ENCODE peak calls at places on chromosomes 6 and 20, in six cellular contexts. S, L, J, Y, O and K are unnamed samples. For H3K36me3, the result is how much of the 10 kb centered on the place peaks cover.

GRCh38 chr6:70673601-70674000 is 5.9 kb downstream of the SMAP1 start:
- DNase-seq in S (no peak), L (no peak), J (no peak), Y (no peak), O (no peak), K (no peak)

GRCh38 chr6:13649393-13649792 is 34.3 kb downstream of the NOL7 start:
- DNase-seq in S (no peak), L (no peak), J (no peak), Y (no peak), O (no peak), K (no peak)

GRCh38 chr20:433300-433975 is 25.3 kb downstream of the RBCK1 start:
- DNase-seq in S (no peak), L (no peak), J (no peak), Y (no peak), O (no peak), K (no peak)

GRCh38 chr6:42281570-42281969 is 63.9 kb upstream of the MRPS10 start:
- DNase-seq in S (no peak), L (no peak), J (no peak), Y (no peak), O (no peak), K (no peak)

GRCh38 chr20:36177716-36178115 is 23.2 kb downstream of the EPB41L1 start:
- DNase-seq in S (no peak), L (no peak), J (no peak), Y (no peak), O (no peak), K (no peak)

GRCh38 chr6:2970034-2970685 is 1.2 kb downstream of the SERPINB6 start:
- DNase-seq in S (no peak), L (no peak), J (no peak), Y (no peak), O (no peak), K (no peak)

GRCh38 chr20:57738484-57738883 is 28.7 kb upstream of the PMEPA1 start:
- DNase-seq in S (no peak), L (no peak), J (no peak), Y (no peak), O (no peak), K (no peak)

GRCh38 chr6:6007311-6008113 is 787 bp upstream of the NRN1 start:
- DNase-seq in S (no peak), L (no peak), J (no peak), Y (no peak), O (no peak), K (no peak)

GRCh38 chr6:27672113-27672799 is 199.4 kb upstream of the ZNF184 start:
- DNase-seq in S (no peak), L (no peak), J (no peak), Y (no peak), O (no peak), K (no peak)

GRCh38 chr20:52082612-52083011 is 109.0 kb downstream of the ZFP64 start:
- DNase-seq in S (no peak), L (no peak), J (no peak), Y (no peak), O (no peak), K (no peak)

GRCh38 chr6:142279350-142280180 is 22.2 kb upstream of the ADGRG6 start:
- DNase-seq in S (no peak), L (no peak), J (no peak), Y (no peak), O (no peak), K (no peak)

GRCh38 chr20:37233471-37234253 is 28.0 kb downstream of the GHRH start:
- DNase-seq in S (no peak), L (no peak), J (no peak), Y (no peak), O (no peak), K (peak)

GRCh38 chr20:37236462-37236861 is 25.2 kb downstream of the GHRH start:
- DNase-seq in S (no peak), L (peak), J (no peak), Y (peak), O (no peak), K (peak)

GRCh38 chr20:37235065-37235464 is 26.5 kb downstream of the GHRH start:
- DNase-seq in S (no peak), L (no peak), J (no peak), Y (no peak), O (no peak), K (peak)

GRCh38 chr20:37231970-37232620 is 29.5 kb downstream of the GHRH start:
- DNase-seq in S (no peak), L (no peak), J (no peak), Y (no peak), O (no peak), K (peak)

DNA sequence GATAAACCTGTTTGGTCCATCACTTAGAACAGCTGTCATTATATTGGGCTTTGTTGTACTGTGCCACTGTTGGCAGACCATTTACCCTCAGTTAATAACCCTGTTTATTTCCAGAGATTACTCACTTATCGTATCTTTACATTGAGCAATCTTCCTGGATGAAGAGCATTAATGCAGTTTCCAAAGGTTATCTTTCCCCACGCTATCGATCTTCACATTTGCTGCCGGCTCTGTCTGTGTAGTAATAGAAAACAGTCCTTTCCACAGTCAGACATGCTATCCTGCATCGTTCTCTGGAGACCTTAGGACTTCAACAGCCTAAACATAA is 27.4 kb downstream of the GHRH start:
- DNase-seq in S (no peak), L (no peak), J (no peak), Y (no peak), O (no peak), K (peak)
- H3K36me3 ChIP-seq in S (under half), L (half or more), J (under half), Y (half or more), O (half or more), K (half or more)

DNA sequence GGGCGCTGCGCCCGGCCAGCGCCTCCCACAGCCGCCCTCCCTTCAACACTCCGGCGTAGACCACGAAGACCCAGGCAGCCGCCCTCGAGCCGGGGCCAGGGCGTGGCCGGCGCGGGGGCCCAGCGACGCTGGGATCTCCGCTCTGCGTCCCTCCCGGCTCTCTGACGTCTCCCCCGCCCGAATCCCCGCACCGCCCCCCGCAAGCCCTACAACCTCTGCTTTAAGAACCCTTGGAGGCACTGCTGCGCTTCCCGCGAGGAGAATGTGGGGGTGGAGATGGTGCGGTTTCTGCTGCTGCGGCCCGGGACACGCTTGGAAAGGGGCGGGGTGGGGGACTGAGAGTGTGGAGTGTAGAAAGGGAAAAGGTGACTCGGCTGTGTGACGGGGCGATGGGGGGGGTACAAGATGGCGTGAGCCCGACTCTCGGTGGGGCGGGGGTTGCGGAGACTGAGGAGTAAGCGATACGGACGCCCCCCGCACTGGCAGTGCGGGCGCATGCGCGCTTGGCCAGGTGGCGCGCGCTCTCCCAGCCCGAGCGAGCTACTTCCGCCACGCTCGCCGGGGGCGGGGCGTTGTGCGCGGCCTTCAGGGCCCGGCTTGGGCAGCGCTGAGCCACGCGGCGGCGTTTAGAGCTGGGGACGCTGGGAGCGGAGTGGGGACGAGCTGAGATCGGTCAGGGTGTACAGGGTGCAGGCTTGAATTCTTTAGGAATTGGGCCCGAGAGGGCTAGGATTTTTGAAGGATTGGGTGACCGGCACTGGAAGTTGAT is at the start of gene SUPT3H:
- DNase-seq in S (peak), L (peak), J (peak), Y (peak), O (peak), K (peak)
- TF ChIP-seq POLR2A in S (peak), L (peak), J (peak), Y (peak), O (peak), K (peak)

GRCh38 chr6:91033964-91034363 is 447.1 kb upstream of the MAP3K7 start:
- DNase-seq in S (no peak), L (no peak), J (no peak), Y (no peak), O (no peak), K (no peak)
- H3K36me3 ChIP-seq in S (under half), L (under half), J (under half), Y (under half), O (under half), K (under half)

GRCh38 chr6:32969685-32970412 is 1.5 kb downstream of the BRD2 start:
- DNase-seq in S (peak), L (peak), J (peak), Y (peak), O (peak), K (peak)
- TF ChIP-seq POLR2A in S (peak), L (peak), J (peak), Y (no peak), O (no peak), K (no peak)

DNA sequence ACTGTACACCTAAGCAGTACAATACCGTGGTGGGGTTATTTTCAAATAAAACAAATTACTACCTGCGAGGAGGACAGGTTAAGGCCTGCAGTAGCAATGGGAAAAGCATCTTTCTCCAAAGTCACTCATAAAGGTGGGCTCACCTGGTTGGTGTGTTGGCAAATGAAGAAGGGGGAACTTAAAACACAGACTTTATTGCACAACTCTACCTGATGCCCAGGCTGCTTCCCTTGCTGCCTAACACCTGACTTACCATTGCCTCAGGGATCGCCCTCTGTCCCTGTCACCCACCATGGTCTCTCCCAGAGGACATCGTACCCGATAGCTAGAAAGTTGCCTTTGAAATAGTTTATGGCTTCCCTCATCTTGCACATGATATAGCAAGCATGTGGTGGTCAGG is 53.6 kb downstream of the GNAS start:
- DNase-seq in S (no peak), L (no peak), J (no peak), Y (no peak), O (no peak), K (no peak)
- H3K36me3 ChIP-seq in S (under half), L (half or more), J (under half), Y (half or more), O (under half), K (half or more)